ENCODE peak calls at places on chromosomes 5 and 9, in six cellular contexts. One of them, this sample, is unnamed.

GRCh38 chr5:155489949-155490348 is 476.4 kb downstream of the KIF4B start:
- DNase-seq in iris pigment epithelial cell: no peak
- DNase-seq in anterior cingulate cortex: no peak
- DNase-seq in activated T-helper 1 cell treated with anti-CD3 and anti-CD28 coated beads, Interleukin-12 subunit alpha, Interleukin-12 subunit beta, Interleukin-2, Interleukin-4 antibody, amounts not matched to agents 30 ng/mL and 10 ng/mL and 1 ng/mL, durations not matched to agents 14 hours and 24 hours and 36 hours: no peak
- DNase-seq in stromal cell of bone marrow: no peak
- DNase-seq in hepatic stellate cell: no peak
- DNase-seq in this sample: no peak

GRCh38 chr5:107670927-107671741 is at the start of gene EFNA5:
- DNase-seq in iris pigment epithelial cell: peak
- DNase-seq in anterior cingulate cortex: no peak
- DNase-seq in activated T-helper 1 cell treated with anti-CD3 and anti-CD28 coated beads, Interleukin-12 subunit alpha, Interleukin-12 subunit beta, Interleukin-2, Interleukin-4 antibody, amounts not matched to agents 30 ng/mL and 10 ng/mL and 1 ng/mL, durations not matched to agents 14 hours and 24 hours and 36 hours: no peak
- DNase-seq in stromal cell of bone marrow: no peak
- DNase-seq in hepatic stellate cell: peak
- DNase-seq in this sample: no peak

GRCh38 chr9:87648606-87649005 is 77.3 kb upstream of the CTSL start:
- DNase-seq in iris pigment epithelial cell: no peak
- DNase-seq in anterior cingulate cortex: no peak
- DNase-seq in activated T-helper 1 cell treated with anti-CD3 and anti-CD28 coated beads, Interleukin-12 subunit alpha, Interleukin-12 subunit beta, Interleukin-2, Interleukin-4 antibody, amounts not matched to agents 30 ng/mL and 10 ng/mL and 1 ng/mL, durations not matched to agents 14 hours and 24 hours and 36 hours: no peak
- DNase-seq in stromal cell of bone marrow: no peak
- DNase-seq in hepatic stellate cell: no peak
- DNase-seq in this sample: no peak

GRCh38 chr5:134174841-134175839 is 1.6 kb downstream of the SKP1 start:
- DNase-seq in iris pigment epithelial cell: peak
- DNase-seq in anterior cingulate cortex: no peak
- DNase-seq in activated T-helper 1 cell treated with anti-CD3 and anti-CD28 coated beads, Interleukin-12 subunit alpha, Interleukin-12 subunit beta, Interleukin-2, Interleukin-4 antibody, amounts not matched to agents 30 ng/mL and 10 ng/mL and 1 ng/mL, durations not matched to agents 14 hours and 24 hours and 36 hours: no peak
- DNase-seq in stromal cell of bone marrow: no peak
- DNase-seq in hepatic stellate cell: peak
- DNase-seq in this sample: no peak

GRCh38 chr9:5560439-5560838 is 50.1 kb downstream of the PDCD1LG2 start:
- DNase-seq in iris pigment epithelial cell: no peak
- DNase-seq in anterior cingulate cortex: no peak
- DNase-seq in activated T-helper 1 cell treated with anti-CD3 and anti-CD28 coated beads, Interleukin-12 subunit alpha, Interleukin-12 subunit beta, Interleukin-2, Interleukin-4 antibody, amounts not matched to agents 30 ng/mL and 10 ng/mL and 1 ng/mL, durations not matched to agents 14 hours and 24 hours and 36 hours: no peak
- DNase-seq in stromal cell of bone marrow: no peak
- DNase-seq in hepatic stellate cell: no peak
- DNase-seq in this sample: no peak

GRCh38 chr5:32319392-32319791 is 6.7 kb upstream of the MTMR12 start:
- DNase-seq in iris pigment epithelial cell: no peak
- DNase-seq in anterior cingulate cortex: no peak
- DNase-seq in activated T-helper 1 cell treated with anti-CD3 and anti-CD28 coated beads, Interleukin-12 subunit alpha, Interleukin-12 subunit beta, Interleukin-2, Interleukin-4 antibody, amounts not matched to agents 30 ng/mL and 10 ng/mL and 1 ng/mL, durations not matched to agents 14 hours and 24 hours and 36 hours: no peak
- DNase-seq in stromal cell of bone marrow: no peak
- DNase-seq in hepatic stellate cell: no peak
- DNase-seq in this sample: no peak

GRCh38 chr5:157828949-157829639 is 29.9 kb downstream of the CLINT1 start:
- DNase-seq in iris pigment epithelial cell: peak
- DNase-seq in anterior cingulate cortex: no peak
- DNase-seq in activated T-helper 1 cell treated with anti-CD3 and anti-CD28 coated beads, Interleukin-12 subunit alpha, Interleukin-12 subunit beta, Interleukin-2, Interleukin-4 antibody, amounts not matched to agents 30 ng/mL and 10 ng/mL and 1 ng/mL, durations not matched to agents 14 hours and 24 hours and 36 hours: no peak
- DNase-seq in stromal cell of bone marrow: no peak
- DNase-seq in hepatic stellate cell: no peak
- DNase-seq in this sample: no peak

GRCh38 chr5:143737073-143737472 is 74.9 kb upstream of the HMHB1 start:
- DNase-seq in iris pigment epithelial cell: no peak
- DNase-seq in anterior cingulate cortex: no peak
- DNase-seq in activated T-helper 1 cell treated with anti-CD3 and anti-CD28 coated beads, Interleukin-12 subunit alpha, Interleukin-12 subunit beta, Interleukin-2, Interleukin-4 antibody, amounts not matched to agents 30 ng/mL and 10 ng/mL and 1 ng/mL, durations not matched to agents 14 hours and 24 hours and 36 hours: no peak
- DNase-seq in stromal cell of bone marrow: no peak
- DNase-seq in hepatic stellate cell: no peak
- DNase-seq in this sample: no peak

GRCh38 chr9:132049323-132049882 is 30.3 kb downstream of the MED27 start:
- DNase-seq in iris pigment epithelial cell: no peak
- DNase-seq in anterior cingulate cortex: no peak
- DNase-seq in activated T-helper 1 cell treated with anti-CD3 and anti-CD28 coated beads, Interleukin-12 subunit alpha, Interleukin-12 subunit beta, Interleukin-2, Interleukin-4 antibody, amounts not matched to agents 30 ng/mL and 10 ng/mL and 1 ng/mL, durations not matched to agents 14 hours and 24 hours and 36 hours: no peak
- DNase-seq in stromal cell of bone marrow: peak
- DNase-seq in hepatic stellate cell: no peak
- DNase-seq in this sample: no peak

This sample was measured in AG09309.